ENCODE peak calls at places on chromosomes 11 and 22, in six cellular contexts. E is transverse colon, C is upper lobe of right lung, S is testis, W is tibial nerve, P is OCI-LY7. D is an unnamed sample.
A peak's percentile ranks its signal among the peaks of the same experiment; 100 is the strongest.

GRCh38 chr11:76237041-76237649 is 30.8 kb upstream of the WNT11 start:
- DNase-seq in E (no peak), C (no peak), S (no peak), W (no peak), P (no peak), D (no peak)

GRCh38 chr11:88435405-88435804 is 97.9 kb upstream of the CTSC start:
- DNase-seq in E (no peak), C (no peak), S (no peak), W (no peak), P (no peak), D (peak; percentile 69)

GRCh38 chr22:38066381-38067027 is 9.3 kb downstream of the PICK1 start:
- DNase-seq in E (no peak), C (no peak), S (no peak), W (no peak), P (no peak), D (no peak)

GRCh38 chr22:48234011-48234410 is 1471.6 kb downstream of the TBC1D22A start:
- DNase-seq in E (no peak), C (no peak), S (peak; percentile 1), W (no peak), P (no peak), D (no peak)

GRCh38 chr11:26753738-26754504 is 32.1 kb upstream of the SLC5A12 start:
- DNase-seq in E (peak; percentile 35), C (no peak), S (peak; percentile 71), W (peak; percentile 81), P (peak; percentile 75), D (no peak)

GRCh38 chr22:44348963-44349950 is 36.5 kb upstream of the SHISAL1 start:
- DNase-seq in E (no peak), C (no peak), S (peak; percentile 36), W (no peak), P (no peak), D (no peak)

GRCh38 chr11:118921929-118922744 is 3.6 kb downstream of the BCL9L start:
- DNase-seq in E (peak; percentile 81), C (peak; percentile 91), S (peak; percentile 91), W (no peak), P (no peak), D (no peak)

GRCh38 chr11:7904910-7905309 is 26.2 kb downstream of the OR10A6 start:
- DNase-seq in E (no peak), C (no peak), S (no peak), W (no peak), P (no peak), D (no peak)

GRCh38 chr11:31442086-31442485 is 67.3 kb downstream of the IMMP1L start:
- DNase-seq in E (no peak), C (no peak), S (no peak), W (no peak), P (no peak), D (no peak)

GRCh38 chr22:36048911-36049677 is 20.5 kb upstream of the RBFOX2 start:
- DNase-seq in E (no peak), C (no peak), S (no peak), W (no peak), P (no peak), D (no peak)

DNA sequence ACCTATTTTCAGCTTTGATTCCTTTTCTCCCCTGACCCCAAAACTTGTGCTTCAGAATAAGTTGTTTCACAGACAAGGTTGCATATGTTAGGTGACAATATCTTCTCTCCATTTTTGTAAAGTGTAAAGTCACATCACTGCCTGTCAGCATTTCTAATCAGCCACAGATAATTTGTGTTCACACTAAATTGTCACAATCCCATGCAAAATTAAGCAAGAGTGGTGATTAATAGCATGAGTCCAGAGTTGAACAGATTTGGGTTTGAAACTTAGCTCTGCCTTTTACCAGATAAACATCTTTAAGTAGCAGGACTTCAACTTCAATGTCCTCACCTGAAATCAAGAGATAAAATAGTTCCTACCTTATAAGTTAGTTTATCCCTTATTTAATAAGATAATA is 80.1 kb downstream of the MICAL2 start:
- DNase-seq in E (no peak), C (no peak), S (no peak), W (no peak), P (no peak), D (no peak)
- TF ChIP-seq CTCF in E (no peak), C (no peak), S (no peak), W (no peak), P (no peak), D (no peak)

DNA sequence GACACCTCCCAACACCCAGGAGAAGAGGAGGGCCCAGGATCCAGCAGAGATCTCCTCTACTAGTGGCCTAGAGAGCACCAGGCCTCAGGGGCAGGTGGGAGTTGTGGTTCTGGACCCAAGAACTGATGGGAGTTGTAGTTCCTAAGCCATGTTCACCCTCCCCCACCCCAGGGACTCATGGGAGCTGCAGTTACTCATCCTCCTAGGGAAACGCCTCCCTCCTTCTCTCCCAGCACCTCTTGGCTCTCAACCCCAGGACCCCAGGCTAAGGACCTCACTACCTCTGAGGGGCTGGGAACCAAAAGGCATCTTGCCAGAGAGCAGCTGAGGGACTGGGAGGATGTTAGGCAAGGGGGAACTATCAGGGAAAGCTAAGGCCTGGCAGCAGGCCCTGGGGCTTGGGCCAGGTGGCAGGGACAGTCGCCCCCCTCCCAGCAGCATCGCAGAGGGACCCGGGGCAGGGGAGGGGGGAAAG is 28.8 kb downstream of the SLC22A12 start:
- DNase-seq in E (peak; percentile 23), C (no peak), S (peak; percentile 89), W (peak; percentile 20), P (peak; percentile 50), D (no peak)
- TF ChIP-seq CTCF in E (no peak), C (no peak), S (no peak), W (no peak), P (no peak), D (no peak)

GRCh38 chr22:24109649-24110048 is 71.6 kb upstream of the SUSD2 start:
- DNase-seq in E (peak; percentile 21), C (no peak), S (no peak), W (no peak), P (no peak), D (no peak)

GRCh38 chr22:24107668-24108067 is 73.6 kb upstream of the SUSD2 start:
- DNase-seq in E (peak; percentile 71), C (no peak), S (peak; percentile 84), W (peak; percentile 88), P (no peak), D (no peak)

GRCh38 chr22:24105661-24106060 is 75.6 kb upstream of the SUSD2 start:
- DNase-seq in E (no peak), C (no peak), S (no peak), W (no peak), P (no peak), D (no peak)

GRCh38 chr22:24106385-24107381 is 74.6 kb upstream of the SUSD2 start:
- DNase-seq in E (peak; percentile 28), C (no peak), S (no peak), W (no peak), P (peak; percentile 45), D (peak; percentile 44)

DNA sequence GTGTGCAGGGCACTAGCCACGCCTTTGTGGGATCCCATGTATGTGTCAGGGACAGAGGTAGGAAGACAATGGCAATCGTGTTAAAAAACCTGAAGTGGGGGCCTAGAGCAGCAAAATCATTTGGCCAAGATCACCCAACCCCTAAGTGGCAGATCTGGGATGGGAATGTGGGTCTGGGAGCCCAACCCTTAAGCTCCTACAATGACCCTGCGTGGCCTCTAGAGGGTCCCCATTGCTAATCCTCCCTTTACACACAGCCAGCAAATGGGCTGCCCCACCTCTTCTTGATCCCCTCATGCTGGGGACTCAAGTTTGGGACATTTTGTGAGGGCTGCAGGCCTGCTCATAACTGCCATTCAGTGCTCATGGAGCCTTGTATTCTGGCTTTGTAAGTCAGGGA is 73.2 kb upstream of the SUSD2 start:
- DNase-seq in E (no peak), C (no peak), S (no peak), W (no peak), P (no peak), D (no peak)
- TF ChIP-seq CTCF in E (no peak), C (no peak), S (no peak), W (no peak), P (peak; percentile 47), D (no peak)

GRCh38 chr22:41479671-41480396 is 10.9 kb downstream of the ACO2 start:
- DNase-seq in E (no peak), C (no peak), S (no peak), W (no peak), P (no peak), D (no peak)
- TF ChIP-seq CTCF in E (no peak), C (no peak), S (no peak), W (no peak), P (no peak), D (no peak)

DNA sequence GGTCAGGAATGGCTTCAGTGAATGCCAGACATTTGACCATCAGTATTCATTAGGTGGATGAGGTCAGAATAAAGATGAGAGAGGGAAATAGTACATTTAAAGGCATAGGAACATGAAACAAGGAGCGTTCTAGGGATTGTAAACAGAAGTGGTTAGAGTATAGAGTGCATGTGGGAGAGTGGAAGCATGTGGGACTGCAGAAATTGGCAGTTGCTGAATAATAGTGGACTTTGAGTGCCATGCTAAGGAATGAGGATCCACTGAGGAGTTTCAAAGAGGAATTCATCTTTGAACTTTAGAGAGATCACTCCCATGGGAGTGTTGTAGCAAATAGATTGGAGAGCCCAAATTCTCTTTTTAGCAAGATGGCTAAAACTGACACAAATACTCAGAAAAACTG is 7.9 kb downstream of the RNF169 start:
- DNase-seq in E (no peak), C (no peak), S (no peak), W (no peak), P (no peak), D (no peak)
- TF ChIP-seq CTCF in E (no peak), C (no peak), S (no peak), W (no peak), P (no peak), D (no peak)

GRCh38 chr11:69588270-69588669 is 52.7 kb upstream of the CCND1 start:
- DNase-seq in E (no peak), C (no peak), S (no peak), W (no peak), P (no peak), D (no peak)
- TF ChIP-seq CTCF in E (no peak), C (no peak), S (no peak), W (no peak), P (no peak), D (no peak)

DNA sequence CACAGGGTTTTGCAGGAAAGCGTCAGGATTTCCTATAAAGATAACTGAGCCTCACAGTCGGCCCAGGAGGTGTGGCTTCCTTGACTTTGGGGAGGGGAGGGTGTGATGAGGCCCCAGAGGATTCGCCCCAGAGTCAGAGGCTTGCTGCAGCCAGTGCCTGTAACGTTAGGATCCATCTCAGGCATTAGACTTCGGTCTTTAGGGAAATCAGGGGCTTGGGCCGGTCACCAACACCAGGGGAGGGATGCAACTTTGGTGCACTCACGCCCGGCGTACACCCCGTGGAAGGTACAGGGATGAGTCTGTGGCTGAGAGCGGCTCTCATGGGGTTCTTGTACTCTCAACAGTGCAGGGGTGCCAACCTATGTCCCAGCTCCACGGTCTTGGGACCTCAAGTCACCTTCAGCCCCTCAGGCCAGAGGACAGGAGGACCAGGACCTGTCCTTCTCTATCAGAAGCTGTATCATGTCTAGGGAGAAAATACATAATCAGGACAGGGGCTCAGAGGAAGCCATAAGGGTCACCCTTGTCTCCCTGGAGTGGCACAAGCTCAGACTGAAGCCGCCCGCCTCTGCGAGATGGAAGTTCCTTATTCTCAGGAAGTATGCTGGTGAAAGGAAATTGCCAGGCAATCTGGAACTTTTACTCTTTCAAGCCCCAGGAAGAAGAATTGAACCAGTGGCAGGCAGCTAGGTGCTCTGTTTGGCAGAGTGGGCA is 5.5 kb upstream of the ANO1 start:
- DNase-seq in E (no peak), C (peak; percentile 39), S (no peak), W (no peak), P (no peak), D (no peak)
- TF ChIP-seq CTCF in E (no peak), C (no peak), S (no peak), W (no peak), P (no peak), D (no peak)

GRCh38 chr11:43503417-43503816 is 144.7 kb downstream of the TTC17 start:
- DNase-seq in E (no peak), C (no peak), S (no peak), W (no peak), P (no peak), D (no peak)
- TF ChIP-seq CTCF in E (no peak), C (no peak), S (no peak), W (no peak), P (peak; percentile 68), D (peak; percentile 28)

D was measured in GM13977.